ENCODE peak calls at places on chromosomes 12 and 14, in six cellular contexts. I is GM12878, F is NT2/D1, R is H1, Q is HepG2, T is K562. C is an unnamed sample.
A peak's percentile ranks its signal among the peaks of the same experiment; 100 is the strongest.

GRCh38 chr12:22518998-22519397 is 25.3 kb downstream of the C2CD5 start:
- DNase-seq in I (no peak), F (no peak), R (no peak), Q (no peak), T (no peak), C (no peak)

GRCh38 chr14:55136868-55137785 is 8.1 kb downstream of the LGALS3 start:
- DNase-seq in I (no peak), F (no peak), R (no peak), Q (no peak), T (no peak), C (no peak)

GRCh38 chr14:75842624-75843023 is 139.2 kb downstream of the TGFB3 start:
- DNase-seq in I (no peak), F (no peak), R (no peak), Q (no peak), T (no peak), C (no peak)

GRCh38 chr12:124418791-124419190 is 123.9 kb downstream of the RFLNA start:
- DNase-seq in I (no peak), F (no peak), R (no peak), Q (no peak), T (no peak), C (no peak)

GRCh38 chr12:121296618-121297476 is at the start of gene CAMKK2:
- DNase-seq in I (no peak), F (peak; percentile 67), R (peak; percentile 90), Q (peak; percentile 50), T (peak; percentile 96), C (peak; percentile 54)

GRCh38 chr14:103155013-103155412 is 31.8 kb downstream of the TNFAIP2 start:
- DNase-seq in I (no peak), F (no peak), R (no peak), Q (peak; percentile 69), T (no peak), C (peak; percentile 61)

GRCh38 chr12:44053550-44054243 is 217.8 kb downstream of the TMEM117 start:
- DNase-seq in I (no peak), F (no peak), R (no peak), Q (no peak), T (no peak), C (no peak)

GRCh38 chr14:102930138-102930752 is 7.8 kb downstream of the AMN start:
- DNase-seq in I (no peak), F (no peak), R (peak; percentile 82), Q (no peak), T (no peak), C (no peak)

GRCh38 chr12:15677696-15678095 is 111.5 kb downstream of the EPS8 start:
- DNase-seq in I (no peak), F (no peak), R (no peak), Q (no peak), T (no peak), C (no peak)

GRCh38 chr12:104456950-104457745 is 400 bp downstream of the CHST11 start:
- DNase-seq in I (no peak), F (peak; percentile 46), R (peak; percentile 80), Q (no peak), T (peak; percentile 53), C (no peak)

GRCh38 chr14:95516554-95517209 is at the start of gene SYNE3:
- DNase-seq in I (no peak), F (no peak), R (peak; percentile 58), Q (no peak), T (peak; percentile 90), C (no peak)

GRCh38 chr12:26153421-26154154 is 28.8 kb upstream of the BHLHE41 start:
- DNase-seq in I (no peak), F (no peak), R (no peak), Q (peak; percentile 75), T (no peak), C (peak; percentile 83)

GRCh38 chr14:64953310-64953654 is 10.7 kb upstream of the GPX2 start:
- DNase-seq in I (no peak), F (no peak), R (no peak), Q (no peak), T (no peak), C (no peak)

GRCh38 chr14:23357261-23357660 is 4.6 kb upstream of the SLC22A17 start:
- DNase-seq in I (no peak), F (no peak), R (no peak), Q (no peak), T (no peak), C (no peak)

GRCh38 chr12:41967668-41968649 is 176.7 kb downstream of the GXYLT1 start:
- DNase-seq in I (no peak), F (peak; percentile 82), R (peak; percentile 45), Q (no peak), T (no peak), C (no peak)

GRCh38 chr14:20757963-20758362 is 10.2 kb upstream of the EDDM3B start:
- DNase-seq in I (no peak), F (no peak), R (peak; percentile 63), Q (no peak), T (peak; percentile 41), C (no peak)

GRCh38 chr12:65825573-65826512 is 1.6 kb downstream of the HMGA2 start:
- DNase-seq in I (no peak), F (no peak), R (peak; percentile 74), Q (no peak), T (no peak), C (no peak)

GRCh38 chr12:122029620-122030426 is 8.1 kb downstream of the BCL7A start:
- DNase-seq in I (no peak), F (no peak), R (no peak), Q (no peak), T (peak; percentile 29), C (no peak)

GRCh38 chr12:89836026-89836425 is 127.4 kb upstream of the ATP2B1 start:
- DNase-seq in I (no peak), F (no peak), R (no peak), Q (no peak), T (no peak), C (no peak)

DNA sequence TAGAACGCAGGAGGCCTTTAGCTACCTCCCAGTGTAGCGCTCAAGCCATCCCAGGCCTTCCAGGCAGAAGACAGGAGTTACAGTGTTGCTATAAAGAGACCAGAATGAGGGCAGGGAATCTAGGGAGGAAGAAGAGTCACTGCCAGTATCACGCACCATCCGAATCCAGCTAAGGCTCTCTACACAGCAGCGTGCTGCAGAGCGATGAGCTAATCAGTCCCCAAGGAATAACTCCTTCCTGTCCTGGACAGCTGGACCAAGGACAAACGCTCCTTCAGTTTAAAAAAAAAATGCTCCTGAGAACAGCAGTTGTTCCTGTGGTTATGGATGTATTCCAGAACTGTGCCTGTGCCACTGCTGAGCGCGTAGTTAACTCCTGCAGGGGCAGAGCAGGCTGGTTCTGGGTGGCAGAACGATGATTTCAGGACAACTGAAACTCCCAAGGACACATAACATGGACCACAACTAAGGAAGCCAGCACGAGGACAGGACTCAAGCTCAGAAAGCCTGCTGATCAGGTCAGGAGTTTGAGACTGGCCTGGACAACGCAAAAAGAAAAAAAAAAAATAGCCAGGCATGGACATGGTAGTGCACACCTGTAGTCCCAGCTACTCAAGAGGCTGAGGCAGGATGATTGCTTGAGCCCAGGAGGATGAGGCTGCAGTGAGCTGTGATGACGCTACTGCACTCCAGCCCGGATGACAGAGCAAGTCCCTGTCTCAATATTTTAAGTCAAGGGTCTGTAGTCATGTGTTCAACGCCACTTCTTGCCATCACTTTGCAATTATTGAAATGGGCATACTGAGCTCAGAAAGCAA is 2.6 kb downstream of the IFFO1 start:
- DNase-seq in I (no peak), F (no peak), R (no peak), Q (no peak), T (no peak), C (no peak)
- TF ChIP-seq ZNF274 in I (no peak), F (no peak), R (no peak), Q (no peak), T (no peak), C (no peak)

GRCh38 chr12:114841557-114842251 is 157.7 kb upstream of the TBX3 start:
- DNase-seq in I (no peak), F (peak; percentile 36), R (no peak), Q (peak; percentile 90), T (no peak), C (peak; percentile 27)
- TF ChIP-seq ZNF274 in I (no peak), F (no peak), R (no peak), Q (no peak), T (no peak), C (no peak)

DNA sequence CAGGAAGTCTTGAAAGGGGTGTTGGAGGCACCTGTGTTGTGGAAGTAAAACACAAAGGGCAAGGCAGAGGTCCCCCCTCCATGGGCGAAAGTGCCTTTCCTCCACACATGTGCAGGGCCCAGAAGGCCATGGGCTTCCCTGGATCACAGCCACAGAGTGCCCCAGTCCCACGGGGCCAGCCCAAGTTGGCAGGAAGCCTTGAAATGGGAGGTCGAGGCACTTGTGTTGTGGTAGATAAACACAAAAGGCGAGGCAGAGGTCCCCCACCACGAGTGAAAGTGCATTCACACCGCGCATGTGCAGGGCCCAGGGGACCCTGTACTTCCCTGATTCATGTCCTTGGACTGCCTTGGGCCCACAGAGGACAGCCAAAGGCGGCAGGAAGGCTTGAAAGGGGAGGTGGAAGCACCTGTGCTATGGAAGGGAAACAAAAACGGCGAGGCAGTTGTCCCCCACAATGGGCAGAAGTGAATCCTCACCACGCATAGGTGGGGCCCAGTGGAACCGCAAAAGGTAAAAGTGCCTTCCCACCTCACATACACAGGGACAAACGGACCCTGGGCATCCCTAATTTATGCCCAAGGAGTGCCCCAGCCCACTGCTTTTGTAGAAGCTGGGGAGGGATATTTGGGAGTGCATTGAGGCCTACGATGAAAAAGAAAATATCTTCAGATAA is 585.4 kb downstream of the ALG10 start:
- DNase-seq in I (no peak), F (no peak), R (no peak), Q (no peak), T (peak; percentile 2), C (no peak)
- TF ChIP-seq ZNF274 in I (no peak), F (no peak), R (no peak), Q (no peak), T (no peak), C (no peak)

GRCh38 chr14:61048640-61049039 is 67.6 kb downstream of the SLC38A6 start:
- DNase-seq in I (no peak), F (no peak), R (no peak), Q (no peak), T (no peak), C (no peak)

GRCh38 chr14:61051046-61051445 is 70.0 kb downstream of the SLC38A6 start:
- DNase-seq in I (no peak), F (no peak), R (no peak), Q (no peak), T (no peak), C (no peak)
- TF ChIP-seq ZNF274 in I (no peak), F (no peak), R (no peak), Q (no peak), T (no peak), C (no peak)

DNA sequence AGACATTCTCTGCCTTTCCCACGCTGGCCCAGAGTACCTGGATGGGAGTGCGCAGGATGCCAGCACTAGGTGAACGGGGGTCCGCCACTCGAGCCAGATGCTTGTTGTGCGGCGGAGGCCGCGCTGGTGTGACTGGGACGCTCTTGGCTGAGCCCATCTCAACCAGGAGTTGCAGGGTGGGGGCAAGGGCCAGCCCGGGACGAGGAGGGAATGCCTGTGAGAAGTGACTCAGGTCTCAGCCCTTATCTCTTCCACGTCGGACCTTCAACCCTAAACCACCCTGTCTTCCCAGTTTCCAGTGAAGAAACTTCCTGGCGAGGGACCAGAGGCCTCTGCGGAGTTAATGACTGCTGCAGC is 312 bp downstream of the CDCA3 start:
- DNase-seq in I (no peak), F (no peak), R (no peak), Q (peak; percentile 51), T (peak; percentile 26), C (no peak)
- TF ChIP-seq ZNF274 in I (no peak), F (no peak), R (no peak), Q (peak; percentile 18), T (no peak), C (no peak)

GRCh38 chr12:106106892-106107291 is 31.9 kb downstream of the NUAK1 start:
- DNase-seq in I (no peak), F (no peak), R (no peak), Q (no peak), T (no peak), C (no peak)
- TF ChIP-seq ZNF274 in I (no peak), F (no peak), R (no peak), Q (no peak), T (no peak), C (no peak)

C was measured in HCT116.